ENCODE peak calls at places on chromosomes 16 and 17, in seven cellular contexts. One of them, this sample, is unnamed.

GRCh38 chr17:60506312-60506711 is 19.7 kb downstream of the APPBP2 start:
- DNase-seq in fibroblast of mammary gland: peak
- DNase-seq in mucosa of descending colon: no peak
- DNase-seq in heart left ventricle: no peak
- DNase-seq in right atrium auricular region: no peak
- DNase-seq in tibial artery: no peak
- DNase-seq in upper lobe of right lung: no peak
- DNase-seq in this sample: peak

GRCh38 chr17:40068917-40069750 is 6.4 kb downstream of the THRA start:
- DNase-seq in mucosa of descending colon: peak
- DNase-seq in tibial artery: peak
- DNase-seq in right atrium auricular region: peak
- DNase-seq in upper lobe of right lung: peak
- DNase-seq in fibroblast of mammary gland: peak
- DNase-seq in heart left ventricle: peak
- DNase-seq in this sample: peak

GRCh38 chr17:5042152-5043022 is 7.2 kb upstream of the SLC52A1 start:
- DNase-seq in right atrium auricular region: no peak
- DNase-seq in fibroblast of mammary gland: no peak
- DNase-seq in heart left ventricle: no peak
- DNase-seq in mucosa of descending colon: no peak
- DNase-seq in upper lobe of right lung: no peak
- DNase-seq in tibial artery: no peak
- DNase-seq in this sample: no peak

GRCh38 chr16:87199379-87199778 is 117.8 kb downstream of the C16orf95 start:
- DNase-seq in heart left ventricle: no peak
- DNase-seq in fibroblast of mammary gland: no peak
- DNase-seq in tibial artery: no peak
- DNase-seq in mucosa of descending colon: no peak
- DNase-seq in right atrium auricular region: no peak
- DNase-seq in upper lobe of right lung: no peak
- DNase-seq in this sample: no peak

GRCh38 chr16:86477642-86478041 is 32.7 kb upstream of the FOXF1 start:
- DNase-seq in right atrium auricular region: no peak
- DNase-seq in mucosa of descending colon: no peak
- DNase-seq in upper lobe of right lung: no peak
- DNase-seq in heart left ventricle: no peak
- DNase-seq in fibroblast of mammary gland: peak
- DNase-seq in tibial artery: no peak
- DNase-seq in this sample: peak

GRCh38 chr16:80105160-80105559 is 435.6 kb upstream of the DYNLRB2 start:
- DNase-seq in right atrium auricular region: no peak
- DNase-seq in heart left ventricle: no peak
- DNase-seq in mucosa of descending colon: no peak
- DNase-seq in fibroblast of mammary gland: peak
- DNase-seq in upper lobe of right lung: no peak
- DNase-seq in tibial artery: no peak
- DNase-seq in this sample: no peak

GRCh38 chr16:1145383-1146100 is 7.4 kb upstream of the CACNA1H start:
- DNase-seq in fibroblast of mammary gland: no peak
- DNase-seq in tibial artery: no peak
- DNase-seq in right atrium auricular region: no peak
- DNase-seq in upper lobe of right lung: no peak
- DNase-seq in mucosa of descending colon: no peak
- DNase-seq in heart left ventricle: no peak
- DNase-seq in this sample: no peak

GRCh38 chr17:56902350-56902749 is 11.5 kb downstream of the TRIM25 start:
- DNase-seq in mucosa of descending colon: no peak
- DNase-seq in tibial artery: no peak
- DNase-seq in fibroblast of mammary gland: peak
- DNase-seq in right atrium auricular region: no peak
- DNase-seq in upper lobe of right lung: no peak
- DNase-seq in heart left ventricle: no peak
- DNase-seq in this sample: peak

GRCh38 chr17:50331085-50331791 is 14.7 kb upstream of the XYLT2 start:
- DNase-seq in fibroblast of mammary gland: peak
- DNase-seq in tibial artery: peak
- DNase-seq in heart left ventricle: no peak
- DNase-seq in upper lobe of right lung: peak
- DNase-seq in mucosa of descending colon: no peak
- DNase-seq in right atrium auricular region: no peak
- DNase-seq in this sample: peak

GRCh38 chr17:45784583-45785372 is 658 bp downstream of the CRHR1 start:
- DNase-seq in tibial artery: no peak
- DNase-seq in right atrium auricular region: no peak
- DNase-seq in fibroblast of mammary gland: no peak
- DNase-seq in heart left ventricle: no peak
- DNase-seq in mucosa of descending colon: peak
- DNase-seq in upper lobe of right lung: peak
- DNase-seq in this sample: no peak

GRCh38 chr17:83012873-83013778 is 66.3 kb upstream of the METRNL start:
- DNase-seq in mucosa of descending colon: no peak
- DNase-seq in heart left ventricle: no peak
- DNase-seq in fibroblast of mammary gland: no peak
- DNase-seq in upper lobe of right lung: no peak
- DNase-seq in tibial artery: no peak
- DNase-seq in right atrium auricular region: no peak
- DNase-seq in this sample: peak

GRCh38 chr17:42101513-42102292 is 3.4 kb upstream of the ZNF385C start:
- DNase-seq in heart left ventricle: peak
- DNase-seq in upper lobe of right lung: peak
- DNase-seq in mucosa of descending colon: peak
- DNase-seq in right atrium auricular region: peak
- DNase-seq in tibial artery: peak
- DNase-seq in fibroblast of mammary gland: peak
- DNase-seq in this sample: peak

GRCh38 chr17:67624886-67625656 is 92.7 kb upstream of the NOL11 start:
- DNase-seq in upper lobe of right lung: no peak
- DNase-seq in mucosa of descending colon: no peak
- DNase-seq in fibroblast of mammary gland: no peak
- DNase-seq in heart left ventricle: no peak
- DNase-seq in tibial artery: no peak
- DNase-seq in right atrium auricular region: no peak
- DNase-seq in this sample: no peak

GRCh38 chr16:50261160-50261706 is 5.1 kb upstream of the ADCY7 start:
- DNase-seq in upper lobe of right lung: peak
- DNase-seq in fibroblast of mammary gland: no peak
- DNase-seq in heart left ventricle: no peak
- DNase-seq in tibial artery: peak
- DNase-seq in mucosa of descending colon: peak
- DNase-seq in right atrium auricular region: no peak
- DNase-seq in this sample: no peak

GRCh38 chr17:28612936-28613872 is 781 bp downstream of the RSKR start:
- DNase-seq in tibial artery: no peak
- DNase-seq in heart left ventricle: no peak
- DNase-seq in right atrium auricular region: no peak
- DNase-seq in upper lobe of right lung: no peak
- DNase-seq in fibroblast of mammary gland: peak
- DNase-seq in mucosa of descending colon: no peak
- DNase-seq in this sample: peak

GRCh38 chr17:15446036-15446435 is 21.4 kb downstream of the CDRT4 start:
- DNase-seq in mucosa of descending colon: no peak
- DNase-seq in right atrium auricular region: no peak
- DNase-seq in tibial artery: no peak
- DNase-seq in upper lobe of right lung: no peak
- DNase-seq in heart left ventricle: no peak
- DNase-seq in fibroblast of mammary gland: no peak
- DNase-seq in this sample: no peak

GRCh38 chr16:89880477-89881367 is 7.3 kb downstream of the TCF25 start:
- DNase-seq in upper lobe of right lung: no peak
- DNase-seq in fibroblast of mammary gland: no peak
- DNase-seq in mucosa of descending colon: no peak
- DNase-seq in heart left ventricle: no peak
- DNase-seq in tibial artery: no peak
- DNase-seq in right atrium auricular region: no peak
- DNase-seq in this sample: no peak

GRCh38 chr17:72666519-72666874 is 426.0 kb downstream of the SLC39A11 start:
- DNase-seq in mucosa of descending colon: no peak
- DNase-seq in tibial artery: no peak
- DNase-seq in fibroblast of mammary gland: no peak
- DNase-seq in upper lobe of right lung: no peak
- DNase-seq in right atrium auricular region: no peak
- DNase-seq in heart left ventricle: no peak
- DNase-seq in this sample: no peak

GRCh38 chr16:2829501-2830354 is at the start of gene ZG16B:
- DNase-seq in upper lobe of right lung: peak
- DNase-seq in right atrium auricular region: no peak
- DNase-seq in tibial artery: no peak
- DNase-seq in heart left ventricle: no peak
- DNase-seq in mucosa of descending colon: peak
- DNase-seq in fibroblast of mammary gland: no peak
- DNase-seq in this sample: peak

GRCh38 chr17:52120465-52120864 is 38.0 kb downstream of the CA10 start:
- DNase-seq in upper lobe of right lung: no peak
- DNase-seq in fibroblast of mammary gland: no peak
- DNase-seq in right atrium auricular region: no peak
- DNase-seq in tibial artery: no peak
- DNase-seq in mucosa of descending colon: no peak
- DNase-seq in heart left ventricle: no peak
- DNase-seq in this sample: no peak

GRCh38 chr17:17525956-17526355 is 29.8 kb upstream of the RASD1 start:
- DNase-seq in upper lobe of right lung: no peak
- DNase-seq in mucosa of descending colon: no peak
- DNase-seq in fibroblast of mammary gland: no peak
- DNase-seq in right atrium auricular region: no peak
- DNase-seq in tibial artery: no peak
- DNase-seq in heart left ventricle: no peak
- DNase-seq in this sample: no peak

GRCh38 chr17:40486513-40487370 is 14.7 kb downstream of the TNS4 start:
- DNase-seq in tibial artery: no peak
- DNase-seq in mucosa of descending colon: no peak
- DNase-seq in heart left ventricle: no peak
- DNase-seq in fibroblast of mammary gland: peak
- DNase-seq in right atrium auricular region: no peak
- DNase-seq in upper lobe of right lung: no peak
- DNase-seq in this sample: peak

GRCh38 chr17:69246202-69246601 is 17.6 kb upstream of the ABCA10 start:
- DNase-seq in mucosa of descending colon: no peak
- DNase-seq in tibial artery: no peak
- DNase-seq in fibroblast of mammary gland: no peak
- DNase-seq in heart left ventricle: no peak
- DNase-seq in right atrium auricular region: no peak
- DNase-seq in upper lobe of right lung: no peak
- DNase-seq in this sample: no peak

GRCh38 chr16:85105475-85105874 is 6.8 kb downstream of the CIBAR2 start:
- DNase-seq in upper lobe of right lung: no peak
- DNase-seq in mucosa of descending colon: no peak
- DNase-seq in fibroblast of mammary gland: no peak
- DNase-seq in heart left ventricle: no peak
- DNase-seq in tibial artery: no peak
- DNase-seq in right atrium auricular region: no peak
- DNase-seq in this sample: no peak

GRCh38 chr16:85104821-85105391 is 7.4 kb downstream of the CIBAR2 start:
- DNase-seq in fibroblast of mammary gland: no peak
- DNase-seq in right atrium auricular region: no peak
- DNase-seq in mucosa of descending colon: no peak
- DNase-seq in tibial artery: no peak
- DNase-seq in upper lobe of right lung: no peak
- DNase-seq in heart left ventricle: no peak
- DNase-seq in this sample: no peak

GRCh38 chr16:85104147-85104546 is 8.1 kb downstream of the CIBAR2 start:
- DNase-seq in heart left ventricle: no peak
- DNase-seq in tibial artery: no peak
- DNase-seq in mucosa of descending colon: no peak
- DNase-seq in upper lobe of right lung: no peak
- DNase-seq in fibroblast of mammary gland: no peak
- DNase-seq in right atrium auricular region: no peak
- DNase-seq in this sample: no peak

GRCh38 chr16:85107532-85107931 is 4.7 kb downstream of the CIBAR2 start:
- DNase-seq in heart left ventricle: no peak
- DNase-seq in fibroblast of mammary gland: no peak
- DNase-seq in upper lobe of right lung: no peak
- DNase-seq in mucosa of descending colon: no peak
- DNase-seq in tibial artery: no peak
- DNase-seq in right atrium auricular region: no peak
- DNase-seq in this sample: no peak

DNA sequence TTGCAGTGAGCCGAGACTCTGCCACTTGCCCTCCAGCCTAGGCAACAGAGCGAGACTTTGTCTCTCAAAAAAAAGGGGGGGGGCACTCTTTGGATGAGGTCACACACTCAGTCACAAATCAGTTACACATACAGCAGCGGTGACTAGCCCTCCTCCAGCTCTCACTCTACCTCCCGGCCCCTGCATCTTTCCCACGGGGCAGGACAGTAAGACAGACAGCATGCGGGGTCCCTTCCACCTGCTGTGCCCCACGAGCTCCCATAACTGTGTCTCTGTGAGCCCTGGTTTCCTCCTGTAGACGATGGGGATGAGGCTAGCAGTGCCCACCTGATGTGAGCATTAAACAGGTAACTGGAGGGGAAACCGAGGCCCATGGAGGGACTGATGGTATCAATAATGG is 5.2 kb downstream of the CIBAR2 start:
- DNase-seq in tibial artery: no peak
- DNase-seq in right atrium auricular region: no peak
- DNase-seq in mucosa of descending colon: no peak
- DNase-seq in heart left ventricle: no peak
- DNase-seq in upper lobe of right lung: no peak
- DNase-seq in fibroblast of mammary gland: no peak
- DNase-seq in this sample: no peak
- H3K4me3 ChIP-seq in tibial artery: no peak
- H3K4me3 ChIP-seq in right atrium auricular region: no peak
- H3K4me3 ChIP-seq in mucosa of descending colon: no peak
- H3K4me3 ChIP-seq in heart left ventricle: no peak
- H3K4me3 ChIP-seq in upper lobe of right lung: no peak
- H3K4me3 ChIP-seq in fibroblast of mammary gland: no peak
- H3K4me3 ChIP-seq in this sample: no peak

GRCh38 chr17:46976626-46977270 is 2.3 kb downstream of the RPRML start:
- DNase-seq in upper lobe of right lung: no peak
- DNase-seq in heart left ventricle: no peak
- DNase-seq in mucosa of descending colon: no peak
- DNase-seq in fibroblast of mammary gland: no peak
- DNase-seq in right atrium auricular region: no peak
- DNase-seq in tibial artery: no peak
- DNase-seq in this sample: no peak
- TF ChIP-seq CTCF in upper lobe of right lung: no peak
- TF ChIP-seq CTCF in heart left ventricle: no peak
- TF ChIP-seq CTCF in mucosa of descending colon: no peak
- TF ChIP-seq CTCF in fibroblast of mammary gland: no peak
- TF ChIP-seq CTCF in right atrium auricular region: no peak
- TF ChIP-seq CTCF in tibial artery: no peak
- TF ChIP-seq CTCF in this sample: no peak

GRCh38 chr17:32929288-32929574 is 1.3 kb downstream of the TMEM98 start:
- DNase-seq in upper lobe of right lung: no peak
- DNase-seq in right atrium auricular region: no peak
- DNase-seq in mucosa of descending colon: no peak
- DNase-seq in heart left ventricle: no peak
- DNase-seq in tibial artery: no peak
- DNase-seq in fibroblast of mammary gland: no peak
- DNase-seq in this sample: peak
- H3K4me3 ChIP-seq in upper lobe of right lung: peak
- H3K4me3 ChIP-seq in right atrium auricular region: peak
- H3K4me3 ChIP-seq in mucosa of descending colon: no peak
- H3K4me3 ChIP-seq in heart left ventricle: peak
- H3K4me3 ChIP-seq in tibial artery: peak
- H3K4me3 ChIP-seq in fibroblast of mammary gland: peak
- H3K4me3 ChIP-seq in this sample: peak

DNA sequence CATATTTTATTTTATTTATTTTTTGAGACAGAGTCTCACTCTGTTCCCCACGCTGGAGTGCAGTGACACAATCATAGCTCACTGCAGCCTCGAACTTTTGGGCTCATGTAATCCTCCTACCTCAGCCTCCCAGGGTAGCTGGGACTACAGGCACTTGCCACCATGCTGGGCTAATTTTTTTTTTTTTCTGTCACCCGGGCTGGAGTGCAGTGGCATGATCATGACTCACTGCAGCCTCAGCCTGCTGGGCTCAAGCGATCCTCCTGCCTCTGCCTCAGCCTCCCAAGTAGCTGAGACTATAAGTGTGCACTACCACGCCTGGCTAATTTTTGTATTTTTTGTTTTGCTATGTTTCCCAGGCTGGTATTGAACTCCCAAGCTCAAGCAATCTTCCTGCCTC is 17.1 kb downstream of the UNC45B start:
- DNase-seq in upper lobe of right lung: peak
- DNase-seq in mucosa of descending colon: no peak
- DNase-seq in heart left ventricle: no peak
- DNase-seq in right atrium auricular region: no peak
- DNase-seq in tibial artery: no peak
- DNase-seq in fibroblast of mammary gland: no peak
- DNase-seq in this sample: no peak
- TF ChIP-seq CTCF in upper lobe of right lung: no peak
- TF ChIP-seq CTCF in mucosa of descending colon: no peak
- TF ChIP-seq CTCF in heart left ventricle: no peak
- TF ChIP-seq CTCF in right atrium auricular region: no peak
- TF ChIP-seq CTCF in tibial artery: no peak
- TF ChIP-seq CTCF in fibroblast of mammary gland: no peak
- TF ChIP-seq CTCF in this sample: no peak

This sample was measured in fibroblast of pulmonary artery.